ENCODE peak calls at places on chromosomes 13 and 19, in seven cellular contexts. C, U, X, Y, P, O and I are unnamed samples.

GRCh38 chr13:95559100-95559499 is 6.6 kb downstream of the CLDN10 start:
- DNase-seq in O (no peak), Y (no peak), P (no peak), X (no peak), U (no peak), C (no peak), I (no peak)

GRCh38 chr19:46745521-46746280 is at the start of gene FKRP:
- DNase-seq in P (no peak), Y (peak; percentile 54), C (no peak), O (no peak), X (no peak), U (no peak), I (no peak)

GRCh38 chr13:30932481-30933333 is at the start of gene TEX26:
- DNase-seq in O (peak; percentile 52), C (no peak), X (no peak), U (no peak), P (no peak), Y (no peak), I (no peak)

GRCh38 chr19:56864443-56865125 is 24.1 kb upstream of the PEG3 start:
- DNase-seq in P (no peak), U (no peak), X (no peak), C (no peak), O (no peak), Y (no peak), I (no peak)

GRCh38 chr13:20624213-20624612 is 57.3 kb downstream of the IFT88 start:
- DNase-seq in U (no peak), O (no peak), X (no peak), Y (no peak), P (no peak), C (no peak), I (no peak)

GRCh38 chr19:47362321-47362720 is 13.2 kb downstream of the DHX34 start:
- DNase-seq in X (no peak), C (no peak), Y (no peak), O (no peak), U (no peak), P (no peak), I (no peak)

GRCh38 chr13:64278493-64278892 is 2862.8 kb upstream of the PCDH20 start:
- DNase-seq in O (peak; percentile 59), Y (no peak), U (no peak), X (peak; percentile 58), P (no peak), C (peak; percentile 22), I (peak; percentile 5)

GRCh38 chr13:105008606-105009005 is 1526.9 kb downstream of the EFNB2 start:
- DNase-seq in X (peak; percentile 6), P (no peak), U (no peak), C (no peak), Y (no peak), O (peak; percentile 72), I (no peak)

GRCh38 chr19:39828015-39828633 is 5.8 kb downstream of the DYRK1B start:
- DNase-seq in U (no peak), C (no peak), X (no peak), Y (no peak), O (no peak), P (no peak), I (no peak)

GRCh38 chr19:47691090-47691489 is 22.1 kb upstream of the EHD2 start:
- DNase-seq in X (no peak), C (no peak), O (no peak), Y (no peak), P (no peak), U (no peak), I (no peak)

GRCh38 chr13:97749174-97749573 is 204.3 kb upstream of the IPO5 start:
- DNase-seq in U (peak; percentile 89), P (no peak), X (no peak), Y (peak; percentile 3), C (no peak), O (no peak), I (no peak)

GRCh38 chr19:55689366-55690108 is 14.5 kb downstream of the EPN1 start:
- DNase-seq in C (no peak), P (no peak), U (no peak), Y (no peak), X (no peak), O (no peak), I (no peak)

GRCh38 chr13:78129850-78130249 is 211.2 kb upstream of the EDNRB start:
- DNase-seq in P (no peak), Y (no peak), U (no peak), O (no peak), C (no peak), X (no peak), I (no peak)

GRCh38 chr19:34088292-34088691 is 84.0 kb upstream of the LSM14A start:
- DNase-seq in O (no peak), Y (no peak), U (no peak), X (no peak), P (no peak), C (no peak), I (no peak)

GRCh38 chr19:15173746-15174404 is 26.9 kb downstream of the NOTCH3 start:
- DNase-seq in Y (no peak), U (peak; percentile 38), O (no peak), P (no peak), X (no peak), C (no peak), I (no peak)

GRCh38 chr13:105814219-105814901 is 721.1 kb downstream of the EFNB2 start:
- DNase-seq in Y (no peak), P (no peak), O (no peak), X (no peak), U (peak; percentile 95), C (no peak), I (peak; percentile 55)

GRCh38 chr13:50358221-50358620 is 343.0 kb downstream of the KCNRG start:
- DNase-seq in C (no peak), X (no peak), P (no peak), O (peak; percentile 6), U (no peak), Y (no peak), I (no peak)

GRCh38 chr19:56839665-56840451 is 668 bp downstream of the PEG3 start:
- DNase-seq in C (no peak), X (peak; percentile 65), O (peak; percentile 72), P (peak; percentile 90), Y (no peak), U (no peak), I (peak; percentile 62)

GRCh38 chr13:52411629-52412028 is 5.7 kb upstream of the THSD1 start:
- DNase-seq in Y (peak; percentile 55), U (peak; percentile 98), P (no peak), C (no peak), O (peak; percentile 36), X (no peak), I (no peak)

GRCh38 chr13:99407906-99408702 is 93.2 kb upstream of the TM9SF2 start:
- DNase-seq in P (no peak), C (no peak), Y (no peak), U (no peak), O (no peak), X (no peak), I (no peak)

GRCh38 chr13:29737061-29737460 is 113.4 kb downstream of the UBL3 start:
- DNase-seq in P (no peak), O (no peak), C (no peak), X (no peak), U (no peak), Y (no peak), I (no peak)

GRCh38 chr19:49614096-49614857 is 23.3 kb downstream of the PRR12 start:
- DNase-seq in X (peak; percentile 24), U (peak; percentile 69), C (peak; percentile 52), O (peak; percentile 85), Y (peak; percentile 71), P (no peak), I (peak; percentile 38)

GRCh38 chr19:29321116-29321515 is 108.2 kb upstream of the UQCRFS1 start:
- DNase-seq in O (no peak), P (no peak), Y (no peak), U (no peak), X (no peak), C (no peak), I (no peak)

GRCh38 chr13:37617162-37617561 is 18.6 kb upstream of the POSTN start:
- DNase-seq in P (no peak), C (no peak), O (peak; percentile 90), U (peak; percentile 24), Y (no peak), X (peak; percentile 42), I (peak; percentile 94)

GRCh38 chr13:110518571-110518970 is 43.0 kb downstream of the RAB20 start:
- DNase-seq in Y (no peak), O (no peak), X (no peak), U (no peak), P (no peak), C (no peak), I (no peak)
- H3K4me3 ChIP-seq in Y (no peak overlapping the region), O (no peak overlapping the region), X (no peak overlapping the region), U (no peak overlapping the region), P (no peak overlapping the region), C (no peak overlapping the region), I (no peak overlapping the region)

GRCh38 chr19:1975081-1975480 is 34.1 kb downstream of the CSNK1G2 start:
- DNase-seq in O (no peak), U (no peak), Y (no peak), C (no peak), P (no peak), X (no peak), I (no peak)
- TF ChIP-seq CTCF in O (no peak), U (no peak), Y (no peak), C (no peak), P (no peak), X (no peak), I (no peak)

DNA sequence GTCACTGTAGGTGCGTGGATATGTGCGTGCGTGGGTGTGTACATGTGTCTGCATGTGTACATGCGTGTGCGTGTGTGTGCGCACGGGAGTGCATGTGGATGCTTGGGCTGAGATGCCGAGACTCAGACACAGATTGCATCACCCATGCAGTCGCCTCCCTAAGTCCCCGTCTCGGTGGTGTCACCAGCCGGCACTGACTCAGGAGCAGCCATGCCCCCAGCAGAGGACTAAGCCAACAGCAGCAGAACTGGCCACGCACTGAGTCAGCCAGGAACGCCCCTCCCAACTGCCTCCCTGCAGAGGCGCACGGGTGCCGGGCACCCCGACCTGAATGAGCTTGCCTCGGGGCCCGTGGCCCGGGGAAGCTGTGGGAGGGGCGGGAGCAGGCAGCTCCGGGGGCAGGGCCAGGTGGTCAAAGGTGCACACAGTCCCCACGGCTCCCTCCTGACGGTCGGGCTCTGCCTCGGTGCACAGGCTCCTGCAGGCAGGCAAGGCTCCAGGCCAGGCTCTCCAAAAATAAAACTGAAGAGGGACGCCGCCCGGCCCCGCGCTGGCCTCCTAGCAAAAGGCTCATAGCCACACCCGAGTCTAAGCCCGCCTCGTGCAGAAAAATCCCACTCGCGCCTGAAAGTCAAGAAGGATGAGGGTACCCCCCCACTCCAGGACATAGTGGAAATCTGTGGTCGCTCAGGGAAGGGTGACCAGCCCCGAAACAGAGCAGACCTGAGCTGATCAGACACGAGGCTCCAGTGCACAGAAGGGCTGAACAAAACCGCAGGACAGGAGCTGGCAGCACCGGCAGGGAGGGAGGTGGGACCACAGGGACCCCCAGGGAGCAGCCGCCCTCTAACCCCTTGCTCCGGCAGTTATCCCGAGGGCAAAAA is 49.2 kb downstream of the GADD45B start:
- DNase-seq in U (peak; percentile 72), O (peak; percentile 82), Y (peak; percentile 74), P (no peak), X (no peak), C (no peak), I (peak; percentile 73)
- H3K4me3 ChIP-seq in U (peak overlapping the region; percentile 21), O (peak overlapping the region; percentile 37), Y (peak overlapping the region; percentile 31), P (peak overlapping the region; percentile 22), X (peak overlapping the region; percentile 9), C (peak overlapping the region; percentile 21), I (no peak overlapping the region)

DNA sequence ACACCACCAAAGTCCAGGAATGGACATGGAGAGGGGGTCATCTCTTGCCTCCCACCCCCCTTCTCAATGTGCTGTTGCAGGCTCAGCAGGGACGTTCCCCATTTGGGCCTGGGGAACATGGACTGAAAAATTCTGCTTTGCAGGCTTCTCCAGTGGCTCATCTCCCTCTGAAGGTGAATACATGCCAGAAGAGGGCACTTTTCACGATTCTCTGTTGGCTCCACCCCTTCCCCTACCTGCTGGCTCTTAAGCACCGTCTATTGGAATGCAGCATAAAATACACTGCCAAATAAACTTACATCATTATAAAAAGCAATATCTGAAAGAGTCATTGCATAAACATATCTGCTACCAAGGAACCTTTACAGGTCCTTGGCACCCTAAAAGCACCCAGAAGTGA is 35.7 kb downstream of the NHLRC3 start:
- DNase-seq in O (no peak), X (no peak), U (peak; percentile 5), C (no peak), P (no peak), Y (no peak), I (no peak)
- TF ChIP-seq CTCF in O (no peak), X (no peak), U (no peak), C (no peak), P (no peak), Y (no peak), I (no peak)